ENCODE peak calls at places on chromosomes 6 and 20, in six cellular contexts. M, N, P, R, L and Z are unnamed samples.

GRCh38 chr20:1741309-1742048 is 83.9 kb upstream of the SIRPG start:
- DNase-seq in N (no peak), P (no peak), L (no peak), M (no peak), R (no peak), Z (no peak)

GRCh38 chr20:44704551-44704971 is 10.6 kb upstream of the CCN5 start:
- DNase-seq in N (peak; percentile 46), L (no peak), R (peak; percentile 51), P (peak; percentile 89), M (no peak), Z (no peak)

GRCh38 chr20:45036044-45036755 is 64.7 kb downstream of the KCNS1 start:
- DNase-seq in N (peak; percentile 76), L (no peak), R (peak; percentile 69), P (peak; percentile 31), M (peak; percentile 23), Z (no peak)

GRCh38 chr6:88953550-88954386 is 9.7 kb downstream of the RNGTT start:
- DNase-seq in P (no peak), N (no peak), L (no peak), M (no peak), R (no peak), Z (no peak)

GRCh38 chr6:42441059-42441471 is 10.7 kb downstream of the TRERF1 start:
- DNase-seq in N (no peak), M (no peak), R (no peak), P (peak; percentile 73), L (no peak), Z (no peak)

GRCh38 chr6:148203970-148204369 is 138.7 kb upstream of the SASH1 start:
- DNase-seq in L (no peak), N (no peak), M (no peak), R (no peak), P (no peak), Z (no peak)

GRCh38 chr6:110513001-110513400 is 36.6 kb upstream of the SLC22A16 start:
- DNase-seq in M (no peak), L (no peak), N (peak; percentile 77), R (no peak), P (no peak), Z (no peak)

GRCh38 chr20:50305636-50306477 is 115.2 kb downstream of the CEBPB start:
- DNase-seq in M (peak; percentile 98), P (peak; percentile 86), N (peak; percentile 48), R (no peak), L (peak; percentile 86), Z (peak; percentile 86)

GRCh38 chr6:85449818-85450577 is at the start of gene NT5E:
- DNase-seq in L (peak; percentile 88), R (peak; percentile 69), P (peak; percentile 42), M (peak; percentile 24), N (peak; percentile 65), Z (peak; percentile 91)

GRCh38 chr6:134936476-134936875 is 13.4 kb downstream of the ALDH8A1 start:
- DNase-seq in R (no peak), P (no peak), M (no peak), L (no peak), N (no peak), Z (no peak)

GRCh38 chr6:8243462-8243861 is 141.1 kb upstream of the EEF1E1 start:
- DNase-seq in L (no peak), N (no peak), R (no peak), M (no peak), P (no peak), Z (no peak)

GRCh38 chr6:3264356-3264755 is 5.6 kb downstream of the PSMG4 start:
- DNase-seq in R (no peak), M (no peak), P (no peak), L (peak; percentile 79), N (no peak), Z (peak; percentile 29)

GRCh38 chr6:141988954-141989705 is 143.6 kb upstream of the GJE1 start:
- DNase-seq in R (peak; percentile 62), M (peak; percentile 65), N (peak; percentile 77), L (no peak), P (peak; percentile 16), Z (no peak)

GRCh38 chr20:62494537-62494936 is 18.7 kb upstream of the GATA5 start:
- DNase-seq in R (no peak), L (no peak), P (no peak), M (no peak), N (no peak), Z (no peak)

GRCh38 chr6:19327246-19327645 is 509.9 kb upstream of the ID4 start:
- DNase-seq in N (peak; percentile 23), R (no peak), M (no peak), P (no peak), L (no peak), Z (no peak)

GRCh38 chr20:44810391-44811149 is at the start of gene RIMS4:
- DNase-seq in R (no peak), L (no peak), N (no peak), P (no peak), M (no peak), Z (no peak)

GRCh38 chr6:168265827-168266815 is 53.5 kb downstream of the DACT2 start:
- DNase-seq in R (no peak), N (no peak), P (no peak), M (peak; percentile 86), L (no peak), Z (no peak)

GRCh38 chr6:119116712-119117281 is 38.3 kb upstream of the FAM184A start:
- DNase-seq in N (no peak), P (no peak), L (no peak), R (no peak), M (no peak), Z (no peak)

GRCh38 chr6:38194589-38194988 is 375.1 kb downstream of the ZFAND3 start:
- DNase-seq in N (no peak), R (no peak), P (no peak), M (no peak), L (no peak), Z (no peak)

DNA sequence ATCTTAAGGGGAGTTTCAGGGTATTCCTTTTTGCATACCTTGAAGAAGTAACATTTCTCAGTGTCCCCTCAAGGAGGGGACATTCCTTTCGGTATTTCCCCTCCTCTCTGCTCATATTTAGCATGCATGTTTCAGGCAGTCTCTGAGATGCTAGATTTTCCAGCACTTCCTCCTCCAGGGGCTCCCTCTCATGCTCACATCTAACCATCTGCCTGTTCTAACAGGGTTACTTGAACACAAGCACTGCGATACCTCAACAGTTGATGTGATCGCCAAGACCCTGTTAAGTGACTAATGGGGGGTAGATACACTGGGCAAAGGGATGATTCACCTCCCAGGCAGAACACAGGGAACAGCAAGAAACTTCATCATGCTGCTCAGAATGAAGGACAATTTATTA is 12.9 kb upstream of the MCM3 start:
- DNase-seq in L (no peak), R (no peak), N (no peak), M (no peak), P (no peak), Z (no peak)
- TF ChIP-seq CTCF in L (no peak), R (no peak), N (no peak), M (no peak), P (no peak), Z (no peak)

GRCh38 chr20:34311118-34312023 is 8.2 kb upstream of the AHCY start:
- DNase-seq in R (no peak), M (peak; percentile 100), L (peak; percentile 91), P (no peak), N (no peak), Z (no peak)
- TF ChIP-seq CTCF in R (no peak), M (peak; percentile 50), L (peak; percentile 6), P (no peak), N (peak; percentile 30), Z (peak; percentile 9)

GRCh38 chr6:95865857-95866256 is 149.9 kb upstream of the FUT9 start:
- DNase-seq in M (no peak), N (no peak), R (no peak), L (no peak), P (no peak), Z (no peak)
- TF ChIP-seq CTCF in M (no peak), N (no peak), R (no peak), L (no peak), P (no peak), Z (no peak)

GRCh38 chr20:21707999-21708737 is 2.7 kb downstream of the PAX1 start:
- DNase-seq in M (no peak), R (no peak), P (no peak), L (no peak), N (no peak), Z (no peak)

GRCh38 chr20:21707267-21707666 is 1.8 kb downstream of the PAX1 start:
- DNase-seq in P (no peak), R (no peak), L (no peak), N (no peak), M (no peak), Z (no peak)

GRCh38 chr20:21705466-21706344 is at the start of gene PAX1:
- DNase-seq in R (no peak), M (no peak), N (no peak), P (no peak), L (no peak), Z (no peak)

GRCh38 chr20:21704408-21705385 is 767 bp upstream of the PAX1 start:
- DNase-seq in N (no peak), L (no peak), M (no peak), P (no peak), R (no peak), Z (peak; percentile 64)

DNA sequence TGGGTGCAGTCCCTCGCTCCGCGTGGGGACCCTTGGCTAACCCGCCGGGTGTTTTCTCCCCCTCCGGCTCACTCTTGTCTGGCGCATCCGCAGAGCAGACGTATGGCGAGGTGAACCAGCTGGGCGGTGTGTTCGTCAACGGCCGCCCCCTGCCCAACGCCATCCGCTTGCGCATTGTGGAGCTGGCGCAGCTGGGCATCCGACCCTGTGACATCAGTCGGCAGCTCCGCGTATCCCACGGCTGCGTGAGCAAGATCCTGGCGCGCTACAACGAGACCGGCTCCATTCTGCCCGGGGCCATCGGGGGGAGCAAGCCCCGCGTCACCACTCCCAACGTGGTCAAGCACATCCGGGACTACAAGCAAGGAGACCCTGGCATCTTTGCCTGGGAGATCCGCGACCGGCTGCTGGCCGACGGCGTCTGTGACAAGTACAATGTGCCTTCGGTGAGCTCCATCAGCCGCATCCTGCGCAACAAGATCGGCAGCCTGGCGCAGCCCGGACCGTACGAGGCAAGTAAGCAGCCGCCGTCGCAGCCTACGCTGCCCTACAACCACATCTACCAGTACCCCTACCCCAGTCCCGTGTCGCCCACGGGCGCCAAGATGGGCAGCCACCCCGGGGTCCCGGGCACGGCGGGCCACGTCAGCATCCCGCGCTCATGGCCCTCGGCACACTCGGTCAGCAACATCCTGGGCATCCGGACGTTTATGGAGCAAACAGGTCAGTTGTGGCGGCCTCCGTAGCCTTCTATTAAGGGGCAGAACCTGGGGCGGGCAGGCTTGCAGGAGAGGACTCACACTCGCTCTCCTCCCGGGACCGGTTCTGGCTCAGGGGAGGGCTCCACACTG is 1.1 kb downstream of the PAX1 start:
- DNase-seq in N (no peak), L (no peak), R (no peak), M (no peak), P (no peak), Z (peak; percentile 56)
- TF ChIP-seq CTCF in N (no peak), L (no peak), R (no peak), M (no peak), P (no peak), Z (no peak)